ENCODE peak calls at places on chromosomes 5 and 9, in ten cellular contexts. J is heart left ventricle, Z is coronary artery, H is astrocyte of the spinal cord, F is choroid plexus epithelial cell, O is dorsolateral prefrontal cortex, R is suprapubic skin, M is breast epithelium, Q is A549, E is astrocyte. X is an unnamed sample.

GRCh38 chr5:142012186-142012785 is 541 bp downstream of the GNPDA1 start:
- DNase-seq in J (peak; percentile 75), Z (no peak), H (peak; percentile 16), F (peak; percentile 55), O (peak; percentile 52), R (no peak), M (no peak), Q (peak; percentile 71), E (no peak), X (peak; percentile 65)

GRCh38 chr9:96686638-96687335 is 31.7 kb upstream of the PRXL2C start:
- DNase-seq in J (peak; percentile 85), Z (peak; percentile 92), H (peak; percentile 78), F (peak; percentile 74), O (peak; percentile 59), R (peak; percentile 91), M (peak; percentile 79), Q (peak; percentile 75), E (peak; percentile 68), X (peak; percentile 77)

GRCh38 chr9:133589454-133590227 is 19.5 kb downstream of the FAM163B start:
- DNase-seq in J (peak; percentile 57), Z (no peak), H (no peak), F (no peak), O (no peak), R (no peak), M (no peak), Q (peak; percentile 24), E (no peak), X (no peak)

GRCh38 chr5:126919566-126919965 is 110.8 kb downstream of the MARCHF3 start:
- DNase-seq in J (peak; percentile 57), Z (no peak), H (no peak), F (no peak), O (no peak), R (no peak), M (no peak), Q (no peak), E (no peak), X (no peak)

GRCh38 chr5:91977599-91977998 is 594.5 kb upstream of the ARRDC3 start:
- DNase-seq in J (no peak), Z (no peak), H (no peak), F (no peak), O (no peak), R (no peak), M (no peak), Q (no peak), E (no peak), X (no peak)

GRCh38 chr9:127905788-127906191 is 6.4 kb upstream of the ST6GALNAC6 start:
- DNase-seq in J (no peak), Z (no peak), H (no peak), F (no peak), O (no peak), R (no peak), M (no peak), Q (no peak), E (no peak), X (no peak)

GRCh38 chr9:7140401-7140800 is 382.6 kb downstream of the KDM4C start:
- DNase-seq in J (no peak), Z (no peak), H (no peak), F (no peak), O (no peak), R (no peak), M (no peak), Q (no peak), E (no peak), X (no peak)

GRCh38 chr5:178387061-178387855 is 154.7 kb upstream of the PHYKPL start:
- DNase-seq in J (no peak), Z (peak; percentile 40), H (no peak), F (no peak), O (peak; percentile 2), R (peak; percentile 59), M (no peak), Q (no peak), E (no peak), X (no peak)

GRCh38 chr9:111975709-111976108 is 79.1 kb downstream of the UGCG start:
- DNase-seq in J (peak; percentile 66), Z (no peak), H (no peak), F (no peak), O (no peak), R (no peak), M (no peak), Q (peak; percentile 59), E (no peak), X (no peak)

GRCh38 chr9:2023042-2023441 is 7.9 kb downstream of the SMARCA2 start:
- DNase-seq in J (no peak), Z (no peak), H (no peak), F (no peak), O (no peak), R (no peak), M (no peak), Q (no peak), E (no peak), X (no peak)

GRCh38 chr5:527646-528591 is 3.7 kb upstream of the SLC9A3 start:
- DNase-seq in J (peak; percentile 64), Z (no peak), H (no peak), F (no peak), O (no peak), R (no peak), M (no peak), Q (no peak), E (no peak), X (no peak)

GRCh38 chr5:115415143-115415491 is 118.7 kb upstream of the CCDC112 start:
- DNase-seq in J (peak; percentile 54), Z (no peak), H (peak; percentile 76), F (peak; percentile 84), O (no peak), R (no peak), M (no peak), Q (peak; percentile 40), E (peak; percentile 84), X (peak; percentile 97)

GRCh38 chr5:90135979-90136378 is 273.6 kb downstream of the CETN3 start:
- DNase-seq in J (no peak), Z (no peak), H (no peak), F (no peak), O (no peak), R (no peak), M (no peak), Q (peak; percentile 16), E (no peak), X (no peak)

GRCh38 chr9:77712533-77713130 is 64.5 kb upstream of the GNA14 start:
- DNase-seq in J (no peak), Z (no peak), H (peak; percentile 87), F (peak; percentile 93), O (no peak), R (no peak), M (no peak), Q (peak; percentile 17), E (peak; percentile 98), X (peak; percentile 77)

GRCh38 chr9:77966718-77967117 is 64.9 kb downstream of the GNAQ start:
- DNase-seq in J (no peak), Z (no peak), H (no peak), F (no peak), O (no peak), R (no peak), M (no peak), Q (no peak), E (no peak), X (no peak)

GRCh38 chr5:150407097-150407720 is 5.5 kb downstream of the CD74 start:
- DNase-seq in J (no peak), Z (no peak), H (no peak), F (no peak), O (no peak), R (no peak), M (no peak), Q (no peak), E (no peak), X (no peak)

DNA sequence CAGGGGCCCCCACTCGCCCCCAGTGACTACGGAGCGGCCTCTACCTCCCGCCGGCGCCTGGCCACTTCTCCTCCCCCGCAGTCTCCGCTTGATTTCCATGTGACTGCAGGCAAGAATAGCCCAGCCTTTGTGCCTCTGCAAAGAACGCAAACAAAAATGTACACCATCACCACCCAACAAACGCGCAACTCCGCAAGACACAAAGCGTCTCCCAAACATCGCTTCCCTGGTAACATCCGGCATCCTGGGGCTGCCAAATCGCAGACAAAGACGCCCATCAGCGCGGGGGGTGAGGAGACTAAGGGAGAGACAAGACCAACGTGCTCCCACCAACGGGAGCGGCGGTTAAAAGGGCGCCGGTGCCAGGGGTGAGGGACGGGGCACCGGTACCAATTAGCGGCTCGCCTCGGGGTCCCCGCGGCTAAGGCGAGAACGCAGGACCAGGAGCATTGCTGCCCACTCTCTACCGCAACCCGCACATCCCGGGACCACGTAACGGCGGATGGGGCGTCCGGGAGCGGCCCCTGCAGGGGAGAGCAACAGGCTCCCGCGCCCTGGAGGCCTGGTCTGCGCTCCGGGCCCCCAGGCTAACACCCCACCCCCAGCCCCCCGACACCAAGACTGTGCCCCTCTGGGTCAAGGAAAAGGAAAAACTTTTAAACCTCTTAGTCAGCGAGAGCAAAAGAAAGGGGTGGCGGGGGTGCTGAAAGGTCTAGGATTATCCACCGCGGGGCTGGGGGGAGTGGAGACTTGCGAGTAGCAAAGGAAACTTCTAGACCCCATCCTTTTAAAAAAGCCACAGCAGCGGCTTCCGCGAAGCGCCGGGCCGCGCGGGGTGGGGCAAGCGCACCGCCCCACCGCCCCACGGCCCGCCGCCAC is 885 bp downstream of the MPDZ start:
- DNase-seq in J (peak; percentile 74), Z (peak; percentile 83), H (peak; percentile 75), F (peak; percentile 89), O (peak; percentile 50), R (peak; percentile 87), M (peak; percentile 59), Q (peak; percentile 71), E (peak; percentile 80), X (peak; percentile 72)
- TF ChIP-seq CTCF in J (peak; percentile 23), Z (no peak), H (peak; percentile 26), F (peak; percentile 38), O (peak; percentile 17), R (no peak), M (no peak), Q (no peak), E (no peak), X (no peak)

GRCh38 chr5:72555871-72556270 is 48.7 kb upstream of the ZNF366 start:
- DNase-seq in J (no peak), Z (no peak), H (no peak), F (peak; percentile 21), O (no peak), R (no peak), M (no peak), Q (no peak), E (no peak), X (peak; percentile 10)
- H3K4me3 ChIP-seq in J (no peak overlapping the region), Z (peak overlapping the region; percentile 68), H (no peak overlapping the region), F (no peak overlapping the region), O (peak overlapping the region; percentile 50), R (no peak overlapping the region), M (no peak overlapping the region), Q (peak overlapping the region; percentile 39), E (no peak overlapping the region), X (no peak overlapping the region)

DNA sequence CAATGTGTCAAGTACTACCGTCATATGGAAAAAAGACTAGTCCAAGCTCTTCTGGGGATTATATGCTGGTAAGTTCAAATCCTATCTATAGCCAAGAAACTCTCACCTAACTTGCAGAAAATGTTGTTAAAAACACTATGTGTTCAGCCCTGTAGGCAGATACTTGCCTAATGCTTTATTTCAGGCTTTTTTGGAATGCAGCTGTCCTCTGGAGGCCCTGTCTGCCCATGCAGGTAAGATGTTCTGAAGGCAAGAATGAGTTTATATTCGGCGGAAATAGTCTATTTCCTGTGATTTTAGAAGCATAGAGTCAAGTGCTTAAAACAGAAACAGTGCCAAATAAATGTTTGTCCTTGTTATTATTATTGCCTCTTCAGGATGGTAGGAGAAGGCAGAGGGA is 34.3 kb upstream of the PPP2R2B start:
- DNase-seq in J (no peak), Z (no peak), H (no peak), F (no peak), O (no peak), R (no peak), M (no peak), Q (no peak), E (no peak), X (no peak)
- TF ChIP-seq CTCF in J (no peak), Z (no peak), H (no peak), F (no peak), O (no peak), R (no peak), M (no peak), Q (no peak), E (no peak), X (no peak)

GRCh38 chr9:3521961-3522360 is 3.8 kb downstream of the RFX3 start:
- DNase-seq in J (no peak), Z (no peak), H (no peak), F (no peak), O (no peak), R (no peak), M (no peak), Q (no peak), E (no peak), X (no peak)
- H3K4me3 ChIP-seq in J (no peak overlapping the region), Z (no peak overlapping the region), H (no peak overlapping the region), F (no peak overlapping the region), O (no peak overlapping the region), R (no peak overlapping the region), M (no peak overlapping the region), Q (no peak overlapping the region), E (no peak overlapping the region), X (no peak overlapping the region)

X was measured in fibroblast of mammary gland.